ENCODE peak calls at places on chromosomes 7 and 10, in six cellular contexts. Z is adrenal gland, B is A549, D is psoas muscle, P is tibial nerve, S is cardiac muscle cell. Q is an unnamed sample.

GRCh38 chr7:69012149-69012548 is 586.1 kb upstream of the AUTS2 start:
- DNase-seq in Z (no peak), B (no peak), D (no peak), P (no peak), S (no peak), Q (no peak)

GRCh38 chr10:43090188-43090587 is 13.3 kb downstream of the RET start:
- DNase-seq in Z (no peak), B (no peak), D (no peak), P (no peak), S (no peak), Q (no peak)

GRCh38 chr7:92293887-92294616 is 48.3 kb downstream of the ANKIB1 start:
- DNase-seq in Z (no peak), B (no peak), D (no peak), P (no peak), S (no peak), Q (no peak)

GRCh38 chr7:93036807-93037206 is 81.0 kb downstream of the SAMD9 start:
- DNase-seq in Z (no peak), B (no peak), D (no peak), P (no peak), S (no peak), Q (no peak)

GRCh38 chr10:133270773-133271297 is 5.8 kb downstream of the ADAM8 start:
- DNase-seq in Z (no peak), B (no peak), D (no peak), P (no peak), S (no peak), Q (no peak)

GRCh38 chr10:125502276-125502675 is 180.7 kb downstream of the TEX36 start:
- DNase-seq in Z (no peak), B (no peak), D (no peak), P (no peak), S (no peak), Q (no peak)

GRCh38 chr7:87058739-87059524 is 522 bp downstream of the ELAPOR2 start:
- DNase-seq in Z (no peak), B (no peak), D (peak; percentile 28), P (no peak), S (peak; percentile 32), Q (peak; percentile 65)

GRCh38 chr7:129807863-129808262 is 144.9 kb downstream of the UBE2H start:
- DNase-seq in Z (no peak), B (peak; percentile 46), D (no peak), P (no peak), S (no peak), Q (no peak)

GRCh38 chr7:36165059-36165458 is 12.0 kb downstream of the EEPD1 start:
- DNase-seq in Z (no peak), B (no peak), D (no peak), P (no peak), S (no peak), Q (no peak)

GRCh38 chr10:57694956-57695605 is 572.6 kb downstream of the IPMK start:
- DNase-seq in Z (no peak), B (no peak), D (no peak), P (no peak), S (no peak), Q (no peak)

GRCh38 chr10:95906675-95907453 is 911 bp upstream of the CC2D2B start:
- DNase-seq in Z (peak; percentile 62), B (peak; percentile 70), D (peak; percentile 22), P (peak; percentile 16), S (peak; percentile 74), Q (peak; percentile 39)

GRCh38 chr7:41874206-41874770 is 171.4 kb upstream of the INHBA start:
- DNase-seq in Z (no peak), B (no peak), D (no peak), P (no peak), S (no peak), Q (no peak)

GRCh38 chr10:79241990-79242619 is 105.2 kb upstream of the PPIF start:
- DNase-seq in Z (peak; percentile 74), B (no peak), D (peak; percentile 75), P (no peak), S (peak; percentile 45), Q (peak; percentile 84)

GRCh38 chr10:123103944-123104343 is 31.8 kb upstream of the HMX3 start:
- DNase-seq in Z (no peak), B (no peak), D (no peak), P (no peak), S (no peak), Q (peak; percentile 28)

GRCh38 chr7:145168427-145168826 is 332.6 kb upstream of the TPK1 start:
- DNase-seq in Z (no peak), B (no peak), D (no peak), P (no peak), S (no peak), Q (no peak)

GRCh38 chr10:100186253-100186780 is 488 bp upstream of the ERLIN1 start:
- DNase-seq in Z (peak; percentile 37), B (peak; percentile 53), D (peak; percentile 44), P (no peak), S (peak; percentile 34), Q (peak; percentile 59)

GRCh38 chr7:112160771-112161150 is 45.4 kb downstream of the DOCK4 start:
- DNase-seq in Z (no peak), B (peak; percentile 10), D (no peak), P (no peak), S (no peak), Q (no peak)

GRCh38 chr7:151752037-151752436 is 124.9 kb downstream of the PRKAG2 start:
- DNase-seq in Z (no peak), B (no peak), D (no peak), P (no peak), S (no peak), Q (no peak)

GRCh38 chr7:5283421-5284303 is 919 bp downstream of the SLC29A4 start:
- DNase-seq in Z (peak; percentile 21), B (peak; percentile 33), D (no peak), P (no peak), S (no peak), Q (no peak)

GRCh38 chr10:110446954-110447608 is 50.6 kb upstream of the DUSP5 start:
- DNase-seq in Z (peak; percentile 42), B (peak; percentile 41), D (no peak), P (no peak), S (no peak), Q (no peak)

GRCh38 chr10:119025776-119026175 is 3.7 kb upstream of the NANOS1 start:
- DNase-seq in Z (no peak), B (no peak), D (no peak), P (no peak), S (no peak), Q (no peak)

GRCh38 chr10:38740102-38740501 is 646.0 kb downstream of the ZNF37A start:
- DNase-seq in Z (no peak), B (no peak), D (no peak), P (no peak), S (no peak), Q (no peak)
- H3K9me3 ChIP-seq in Z (no peaks in the 10 kb centered on the region), B (no peaks in the 10 kb centered on the region), D (no peaks in the 10 kb centered on the region), P (peaks cover 7% of the 10 kb centered on the region), S (no peaks in the 10 kb centered on the region), Q (peaks cover 55% of the 10 kb centered on the region)

DNA sequence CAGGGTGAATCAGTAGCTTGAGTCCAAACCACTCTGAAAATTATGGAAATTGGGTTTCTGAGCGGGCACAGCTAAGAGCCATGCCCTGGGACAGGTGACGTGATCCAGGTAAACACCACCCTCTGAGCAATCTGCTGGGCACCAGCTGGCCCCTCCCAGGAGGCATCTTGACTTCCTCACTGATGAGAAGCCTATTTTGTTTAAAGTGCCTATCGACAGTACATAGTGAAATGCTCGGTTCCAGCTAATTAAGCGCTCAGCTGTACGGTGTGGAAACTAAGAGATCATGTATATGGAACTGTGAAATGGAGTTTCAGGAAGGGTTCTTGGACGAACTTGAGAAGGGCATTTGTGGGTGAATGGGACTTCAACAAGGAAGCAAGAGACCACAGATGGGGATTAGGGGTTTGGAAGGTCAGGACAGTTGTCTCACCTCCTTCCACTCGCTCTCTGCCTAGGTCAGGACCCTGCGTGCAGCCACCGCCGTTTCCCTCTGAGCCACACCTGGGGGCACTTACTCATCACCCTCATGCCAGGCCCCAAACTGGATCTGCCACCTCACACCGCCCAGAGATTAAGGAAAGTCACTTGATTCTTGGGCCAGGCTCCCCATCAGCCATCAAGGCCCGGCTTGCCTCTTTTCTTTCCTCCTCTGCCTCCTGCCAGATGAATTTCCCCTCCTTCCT is 3.2 kb downstream of the ITPRIP start:
- DNase-seq in Z (no peak), B (no peak), D (no peak), P (no peak), S (no peak), Q (no peak)
- H3K4me1 ChIP-seq in Z (peaks cover 20% of the 10 kb centered on the region), B (peaks cover 65% of the 10 kb centered on the region), D (peaks cover 69% of the 10 kb centered on the region), P (peaks cover 3% of the 10 kb centered on the region), S (peaks cover 63% of the 10 kb centered on the region), Q (peaks cover 43% of the 10 kb centered on the region)

DNA sequence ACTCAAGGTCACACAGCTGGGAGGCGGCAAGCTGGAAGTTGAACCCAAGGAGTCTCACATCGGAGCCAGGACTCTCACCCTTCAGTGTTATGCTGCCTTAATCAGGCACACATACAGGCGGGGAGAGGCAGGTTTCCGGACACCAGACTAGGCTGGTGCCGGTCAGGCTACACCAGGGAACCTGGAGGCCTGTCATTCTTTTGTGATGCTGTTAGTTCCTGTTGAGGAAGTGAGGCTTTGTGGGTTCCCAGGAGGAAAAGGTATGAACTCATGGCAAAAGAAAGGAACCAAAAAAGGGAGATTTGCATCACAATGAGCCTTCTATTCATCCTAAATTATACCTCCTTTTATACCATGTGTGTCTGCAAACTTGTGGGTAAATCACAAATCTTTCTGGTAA is 103.8 kb downstream of the TCF7L2 start:
- DNase-seq in Z (no peak), B (no peak), D (no peak), P (no peak), S (no peak), Q (no peak)
- H3K4me3 ChIP-seq in Z (no peak overlapping the region), B (no peak overlapping the region), D (no peak overlapping the region), P (no peak overlapping the region), S (no peak overlapping the region), Q (no peak overlapping the region)

DNA sequence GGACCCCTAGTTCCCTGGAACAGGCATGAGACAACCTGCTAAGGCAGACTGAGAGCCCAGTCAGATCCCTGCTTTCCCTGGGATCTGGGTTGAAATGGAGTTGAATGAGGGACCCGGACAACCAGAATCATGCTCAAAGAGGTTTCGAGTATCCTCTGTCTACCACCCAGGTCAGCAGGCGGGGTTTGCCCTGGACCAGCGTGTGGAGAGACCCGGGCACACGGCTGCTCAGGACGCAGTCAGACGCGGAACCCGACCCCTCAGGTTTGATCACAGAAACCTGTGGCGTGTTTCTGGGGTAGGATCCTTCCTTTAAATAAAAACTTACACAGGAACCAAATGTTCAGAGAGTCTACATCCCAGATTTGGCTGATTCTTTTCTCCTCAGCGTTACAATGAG is 330.6 kb downstream of the PTPRN2 start:
- DNase-seq in Z (no peak), B (no peak), D (no peak), P (no peak), S (no peak), Q (no peak)
- H3K9me3 ChIP-seq in Z (no peaks in the 10 kb centered on the region), B (peaks cover 5% of the 10 kb centered on the region), D (no peaks in the 10 kb centered on the region), P (no peaks in the 10 kb centered on the region), S (no peaks in the 10 kb centered on the region), Q (no peaks in the 10 kb centered on the region)

GRCh38 chr10:93067443-93068365 is 6.0 kb upstream of the CYP26A1 start:
- DNase-seq in Z (no peak), B (no peak), D (no peak), P (no peak), S (no peak), Q (no peak)
- H3K4me1 ChIP-seq in Z (peaks cover 4% of the 10 kb centered on the region), B (peaks cover 5% of the 10 kb centered on the region), D (peaks cover 14% of the 10 kb centered on the region), P (no peaks in the 10 kb centered on the region), S (peaks cover 4% of the 10 kb centered on the region), Q (peaks cover 25% of the 10 kb centered on the region)

DNA sequence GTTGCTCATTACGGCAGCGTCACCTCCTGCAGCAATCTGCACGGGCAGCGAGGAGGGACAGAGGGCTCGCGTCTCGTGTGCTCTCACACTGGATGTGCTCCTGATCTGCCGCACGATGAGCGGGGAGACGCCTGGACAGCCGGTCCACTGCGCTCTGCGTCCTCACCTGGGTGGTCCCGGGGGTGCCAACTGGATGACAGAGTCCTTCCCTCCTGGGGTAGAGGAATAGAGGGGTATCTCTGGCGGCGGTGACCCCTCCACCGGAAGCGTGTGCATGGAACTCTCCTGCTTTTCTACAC is 3.4 kb downstream of the FAM20C start:
- DNase-seq in Z (no peak), B (no peak), D (no peak), P (no peak), S (no peak), Q (no peak)
- H3K4me3 ChIP-seq in Z (no peak overlapping the region), B (no peak overlapping the region), D (peak overlapping the region; percentile 84), P (no peak overlapping the region), S (no peak overlapping the region), Q (no peak overlapping the region)